ENCODE peak calls at places on chromosomes 12 and 14, in six cellular contexts. One of them, this sample, is unnamed.

GRCh38 chr12:47868041-47868440 is 36.8 kb downstream of the VDR start:
- DNase-seq in lung: no peak
- DNase-seq in activated T-cell treated with anti-CD3 and anti-CD28 coated beads for 48 hours: no peak
- DNase-seq in NCI-H2171: no peak
- DNase-seq in NCI-H1092 treated with DMSO at 0.1 percent for 48 hours: no peak
- DNase-seq in activated T-helper 1 cell treated with Interleukin-2 at 50 U/mL for 16 hours: no peak
- DNase-seq in this sample: no peak

GRCh38 chr14:102029956-102030355 is 56.9 kb downstream of the HSP90AA1 start:
- DNase-seq in activated T-helper 1 cell treated with Interleukin-2 at 50 U/mL for 16 hours: no peak
- DNase-seq in NCI-H1092 treated with DMSO at 0.1 percent for 48 hours: no peak
- DNase-seq in activated T-cell treated with anti-CD3 and anti-CD28 coated beads for 48 hours: no peak
- DNase-seq in lung: no peak
- DNase-seq in NCI-H2171: peak; percentile 13
- DNase-seq in this sample: no peak

GRCh38 chr12:2183556-2184541 is 131.1 kb downstream of the CACNA1C start:
- DNase-seq in activated T-helper 1 cell treated with Interleukin-2 at 50 U/mL for 16 hours: no peak
- DNase-seq in activated T-cell treated with anti-CD3 and anti-CD28 coated beads for 48 hours: no peak
- DNase-seq in NCI-H1092 treated with DMSO at 0.1 percent for 48 hours: no peak
- DNase-seq in lung: no peak
- DNase-seq in NCI-H2171: no peak
- DNase-seq in this sample: no peak

GRCh38 chr14:46661728-46662127 is 10.1 kb upstream of the RPL10L start:
- DNase-seq in NCI-H1092 treated with DMSO at 0.1 percent for 48 hours: no peak
- DNase-seq in activated T-helper 1 cell treated with Interleukin-2 at 50 U/mL for 16 hours: no peak
- DNase-seq in lung: no peak
- DNase-seq in NCI-H2171: no peak
- DNase-seq in activated T-cell treated with anti-CD3 and anti-CD28 coated beads for 48 hours: no peak
- DNase-seq in this sample: no peak

GRCh38 chr14:49405291-49405690 is 180.9 kb downstream of the RPS29 start:
- DNase-seq in activated T-cell treated with anti-CD3 and anti-CD28 coated beads for 48 hours: no peak
- DNase-seq in lung: no peak
- DNase-seq in NCI-H1092 treated with DMSO at 0.1 percent for 48 hours: no peak
- DNase-seq in NCI-H2171: no peak
- DNase-seq in activated T-helper 1 cell treated with Interleukin-2 at 50 U/mL for 16 hours: no peak
- DNase-seq in this sample: no peak

GRCh38 chr14:30251017-30251416 is 307.9 kb upstream of the G2E3 start:
- DNase-seq in activated T-cell treated with anti-CD3 and anti-CD28 coated beads for 48 hours: no peak
- DNase-seq in lung: no peak
- DNase-seq in NCI-H2171: no peak
- DNase-seq in activated T-helper 1 cell treated with Interleukin-2 at 50 U/mL for 16 hours: no peak
- DNase-seq in NCI-H1092 treated with DMSO at 0.1 percent for 48 hours: no peak
- DNase-seq in this sample: no peak

GRCh38 chr12:42704810-42705401 is 115.4 kb upstream of the PRICKLE1 start:
- DNase-seq in lung: no peak
- DNase-seq in NCI-H2171: no peak
- DNase-seq in NCI-H1092 treated with DMSO at 0.1 percent for 48 hours: no peak
- DNase-seq in activated T-helper 1 cell treated with Interleukin-2 at 50 U/mL for 16 hours: no peak
- DNase-seq in activated T-cell treated with anti-CD3 and anti-CD28 coated beads for 48 hours: no peak
- DNase-seq in this sample: no peak

GRCh38 chr12:129052373-129052772 is 199.1 kb downstream of the GLT1D1 start:
- DNase-seq in lung: no peak
- DNase-seq in activated T-cell treated with anti-CD3 and anti-CD28 coated beads for 48 hours: no peak
- DNase-seq in NCI-H2171: no peak
- DNase-seq in NCI-H1092 treated with DMSO at 0.1 percent for 48 hours: no peak
- DNase-seq in activated T-helper 1 cell treated with Interleukin-2 at 50 U/mL for 16 hours: no peak
- DNase-seq in this sample: no peak

This sample was measured in stimulated activated CD4-positive, alpha-beta T cell treated with anti-CD3 and anti-CD28 coated beads, Interleukin-2, amount 100 ng/mL, for 48 hours.